ENCODE peak calls at places on chromosomes 13 and 19, in six cellular contexts. S is stomach, C is breast epithelium, U is H1, D is upper lobe of left lung, E is GM12892. A is an unnamed sample.

GRCh38 chr13:114258589-114258988 is 22.8 kb upstream of the UPF3A start:
- DNase-seq in S (peak; percentile 42), U (no peak), E (no peak), C (no peak), D (no peak), A (no peak)

GRCh38 chr19:55702131-55702627 is 27.2 kb downstream of the EPN1 start:
- DNase-seq in C (no peak), E (no peak), U (no peak), D (peak; percentile 60), S (peak; percentile 71), A (peak; percentile 37)

GRCh38 chr19:11373166-11373884 is 1.1 kb upstream of the SWSAP1 start:
- DNase-seq in E (peak; percentile 23), C (no peak), S (peak; percentile 44), U (no peak), D (no peak), A (no peak)

GRCh38 chr19:4139614-4140236 is 13.7 kb upstream of the CREB3L3 start:
- DNase-seq in C (peak; percentile 44), U (peak; percentile 21), E (peak; percentile 83), S (peak; percentile 91), D (peak; percentile 60), A (peak; percentile 84)

GRCh38 chr13:29439601-29440381 is 155.7 kb downstream of the SLC7A1 start:
- DNase-seq in U (no peak), S (no peak), D (no peak), E (no peak), C (no peak), A (no peak)

GRCh38 chr19:54518844-54519243 is 16.2 kb downstream of the LAIR2 start:
- DNase-seq in S (no peak), D (no peak), C (no peak), U (no peak), E (peak; percentile 39), A (no peak)

GRCh38 chr13:61685683-61686013 is 270.0 kb upstream of the PCDH20 start:
- DNase-seq in U (no peak), E (no peak), S (no peak), C (no peak), D (no peak), A (no peak)

GRCh38 chr19:49200238-49200862 is 42.8 kb downstream of the TRPM4 start:
- DNase-seq in C (no peak), S (no peak), U (no peak), E (no peak), D (no peak), A (no peak)

GRCh38 chr13:64347662-64348061 is 2882.5 kb downstream of the PCDH9 start:
- DNase-seq in D (no peak), C (no peak), S (no peak), E (no peak), U (no peak), A (no peak)

GRCh38 chr19:42216653-42217521 is 590 bp downstream of the DEDD2 start:
- DNase-seq in S (peak; percentile 51), D (peak; percentile 90), E (no peak), C (peak; percentile 44), U (no peak), A (peak; percentile 83)

GRCh38 chr13:22800726-22801401 is 379.9 kb upstream of the SGCG start:
- DNase-seq in U (no peak), E (no peak), S (no peak), D (no peak), C (peak; percentile 21), A (no peak)

GRCh38 chr13:105928901-105929300 is 606.6 kb downstream of the EFNB2 start:
- DNase-seq in D (no peak), C (no peak), U (no peak), S (no peak), E (no peak), A (no peak)

GRCh38 chr19:32808236-32808635 is 61.3 kb downstream of the SLC7A9 start:
- DNase-seq in S (no peak), C (no peak), E (no peak), U (no peak), D (no peak), A (no peak)

GRCh38 chr13:99751517-99752199 is 219.9 kb downstream of the ZIC5 start:
- DNase-seq in S (no peak), U (no peak), C (no peak), D (no peak), E (no peak), A (no peak)

GRCh38 chr13:106446011-106446410 is 89.5 kb downstream of the EFNB2 start:
- DNase-seq in D (no peak), S (no peak), E (no peak), U (no peak), C (no peak), A (no peak)

GRCh38 chr13:94431987-94432386 is 47.5 kb downstream of the DCT start:
- DNase-seq in C (no peak), S (no peak), U (no peak), E (no peak), D (no peak), A (no peak)

GRCh38 chr19:40995355-40995754 is 4.3 kb downstream of the CYP2B6 start:
- DNase-seq in E (no peak), U (no peak), S (no peak), C (no peak), D (no peak), A (no peak)

GRCh38 chr13:95714142-95714832 is 37.3 kb downstream of the DNAJC3 start:
- DNase-seq in C (no peak), S (no peak), U (no peak), D (no peak), E (no peak), A (no peak)

GRCh38 chr19:6865849-6866248 is 21.5 kb upstream of the ADGRE1 start:
- DNase-seq in U (no peak), E (no peak), S (no peak), D (no peak), C (no peak), A (no peak)

GRCh38 chr19:31126236-31126635 is 223.0 kb downstream of the TSHZ3 start:
- DNase-seq in U (no peak), C (no peak), S (no peak), E (no peak), D (no peak), A (no peak)

GRCh38 chr13:36883829-36884228 is 36.2 kb downstream of the SMAD9 start:
- DNase-seq in C (no peak), E (no peak), U (no peak), D (no peak), S (no peak), A (no peak)

GRCh38 chr19:48988286-48988685 is 4.8 kb downstream of the GYS1 start:
- DNase-seq in D (no peak), S (no peak), U (no peak), C (no peak), E (no peak), A (no peak)

GRCh38 chr19:49546825-49547565 is 19.2 kb downstream of the RCN3 start:
- DNase-seq in D (no peak), E (no peak), C (peak; percentile 68), S (peak; percentile 74), U (peak; percentile 47), A (no peak)

GRCh38 chr19:45474191-45474940 is 6.6 kb downstream of the FOSB start:
- DNase-seq in D (peak; percentile 61), E (no peak), U (no peak), C (no peak), S (no peak), A (no peak)

GRCh38 chr19:45471116-45471865 is 3.5 kb downstream of the FOSB start:
- DNase-seq in D (peak; percentile 73), E (no peak), U (no peak), S (no peak), C (no peak), A (no peak)

GRCh38 chr19:45473366-45474190 is 5.8 kb downstream of the FOSB start:
- DNase-seq in U (no peak), S (no peak), D (peak; percentile 66), E (no peak), C (no peak), A (peak; percentile 84)

GRCh38 chr19:45471866-45472556 is 4.2 kb downstream of the FOSB start:
- DNase-seq in E (no peak), D (no peak), S (no peak), U (no peak), C (no peak), A (no peak)

GRCh38 chr19:45472557-45473365 is 5.0 kb downstream of the FOSB start:
- DNase-seq in S (no peak), D (peak; percentile 93), E (no peak), U (no peak), C (no peak), A (peak; percentile 84)
- TF ChIP-seq POLR2AphosphoS5 in S (peak; percentile 28), D (no peak), E (no peak), U (peak; percentile 53), C (no peak), A (no peak)

GRCh38 chr13:51579676-51580075 is 4.6 kb upstream of the WDFY2 start:
- DNase-seq in C (no peak), E (no peak), U (no peak), D (no peak), S (no peak), A (no peak)
- TF ChIP-seq POLR2AphosphoS5 in C (no peak), E (no peak), U (no peak), D (no peak), S (no peak), A (no peak)

GRCh38 chr19:14479309-14479984 is 4.3 kb upstream of the PTGER1 start:
- DNase-seq in E (no peak), S (no peak), D (no peak), U (no peak), C (no peak), A (no peak)

GRCh38 chr19:14478113-14478545 is 3.0 kb upstream of the PTGER1 start:
- DNase-seq in S (no peak), E (no peak), C (no peak), D (no peak), U (no peak), A (no peak)

GRCh38 chr19:14480695-14481069 is 5.5 kb upstream of the PTGER1 start:
- DNase-seq in U (no peak), E (no peak), D (no peak), S (no peak), C (no peak), A (no peak)

GRCh38 chr19:14479985-14480694 is 5.0 kb upstream of the PTGER1 start:
- DNase-seq in S (peak; percentile 55), U (no peak), C (no peak), E (peak; percentile 91), D (peak; percentile 93), A (peak; percentile 68)

DNA sequence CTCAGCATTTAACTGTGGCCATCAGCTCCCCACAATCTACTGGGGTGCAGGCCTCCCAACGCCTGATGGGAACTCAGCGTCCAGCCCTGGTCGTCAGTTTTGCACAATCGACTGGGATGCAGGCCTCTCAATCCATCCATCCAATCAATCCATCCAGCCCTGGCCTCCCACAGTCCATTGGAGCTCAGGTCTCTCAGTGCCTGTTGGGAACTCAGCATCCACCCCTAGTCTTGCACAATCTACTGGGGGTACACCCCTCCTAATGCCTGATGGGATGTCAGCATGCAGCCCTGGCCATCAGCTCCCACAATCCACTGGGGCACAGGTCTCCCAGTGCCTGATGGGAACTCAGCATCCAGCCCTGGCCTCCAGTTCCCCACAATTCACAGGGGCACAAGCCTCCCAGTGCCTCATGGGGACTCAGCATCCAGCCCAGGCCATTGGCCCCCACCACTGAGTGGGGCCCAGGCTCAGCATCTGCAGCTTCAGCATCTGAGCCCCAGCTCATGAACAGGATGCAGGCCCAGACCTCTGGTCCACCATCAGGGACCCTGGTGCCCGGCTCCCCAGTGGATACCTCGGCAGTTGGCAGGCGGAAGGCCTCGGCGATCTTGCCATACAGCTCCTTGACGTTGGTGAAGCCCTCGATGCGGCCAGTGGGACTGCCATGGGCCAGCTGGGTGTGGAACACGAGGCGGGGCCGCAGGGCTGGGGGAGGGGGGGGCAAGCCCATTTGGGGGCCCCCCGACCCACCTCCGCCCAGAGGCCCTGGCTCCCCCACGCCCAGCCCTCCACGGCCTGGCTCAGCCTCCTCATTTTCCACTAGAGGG is 7.2 kb upstream of the PTGER1 start:
- DNase-seq in S (no peak), E (no peak), U (no peak), D (no peak), C (no peak), A (no peak)
- TF ChIP-seq POLR2AphosphoS5 in S (no peak), E (no peak), U (no peak), D (no peak), C (no peak), A (no peak)

GRCh38 chr19:1073063-1073955 is 6.3 kb downstream of the ARHGAP45 start:
- DNase-seq in E (no peak), D (peak; percentile 80), C (no peak), S (no peak), U (no peak), A (no peak)
- TF ChIP-seq POLR2AphosphoS5 in E (no peak), D (no peak), C (no peak), S (no peak), U (no peak), A (no peak)

A was measured in suprapubic skin.